ENCODE peak calls at places on chromosomes 12 and 14, in four cellular contexts. W, N, I and L are unnamed samples.

GRCh38 chr14:68792830-68793733 is at the start of gene ZFP36L1:
- DNase-seq in I (peak; percentile 87), N (peak; percentile 94), W (peak; percentile 98), L (peak; percentile 90)

GRCh38 chr14:60515244-60515695 is 6.3 kb downstream of the SIX6 start:
- DNase-seq in N (no peak), W (no peak), I (no peak), L (no peak)

GRCh38 chr12:52032797-52033505 is 18.3 kb upstream of the NR4A1 start:
- DNase-seq in W (peak; percentile 99), N (peak; percentile 98), I (peak; percentile 81), L (peak; percentile 97)

GRCh38 chr12:115491851-115492250 is 785.6 kb downstream of the MED13L start:
- DNase-seq in I (no peak), N (no peak), W (no peak), L (no peak)

GRCh38 chr14:101704140-101704539 is 57.4 kb upstream of the PPP2R5C start:
- DNase-seq in W (peak; percentile 50), I (no peak), N (no peak), L (no peak)

GRCh38 chr14:39946796-39947195 is 514.6 kb upstream of the FBXO33 start:
- DNase-seq in I (no peak), W (no peak), N (peak; percentile 48), L (no peak)

GRCh38 chr14:90368946-90369721 is 27.7 kb upstream of the CALM1 start:
- DNase-seq in W (no peak), N (peak; percentile 24), I (no peak), L (no peak)

GRCh38 chr14:100623961-100624360 is 36.7 kb upstream of the BEGAIN start:
- DNase-seq in I (no peak), N (no peak), W (no peak), L (no peak)

GRCh38 chr12:110001596-110001995 is 2.4 kb downstream of the ANKRD13A start:
- DNase-seq in N (peak; percentile 96), W (no peak), I (no peak), L (no peak)

GRCh38 chr12:6987956-6988573 is 17.4 kb downstream of the EMG1 start:
- DNase-seq in I (no peak), N (no peak), W (no peak), L (no peak)

GRCh38 chr12:50961708-50962107 is 9.4 kb downstream of the HIGD1C start:
- DNase-seq in W (no peak), N (peak; percentile 42), I (no peak), L (no peak)

GRCh38 chr12:14845350-14845750 is 2.0 kb upstream of the ART4 start:
- DNase-seq in I (peak; percentile 32), W (peak; percentile 84), N (peak; percentile 52), L (no peak)

GRCh38 chr14:74975059-74975810 is 19.8 kb upstream of the PGF start:
- DNase-seq in I (no peak), W (peak; percentile 90), N (no peak), L (peak; percentile 96)

GRCh38 chr12:8823565-8824300 is 1.3 kb downstream of the A2ML1 start:
- DNase-seq in W (no peak), N (peak; percentile 33), I (no peak), L (no peak)

GRCh38 chr14:93744176-93744575 is 44.1 kb downstream of the PRIMA1 start:
- DNase-seq in N (no peak), W (no peak), I (no peak), L (no peak)

GRCh38 chr12:68043446-68043845 is 54.2 kb downstream of the IFNG-AS1 start:
- DNase-seq in N (peak; percentile 1), I (no peak), W (no peak), L (no peak)

GRCh38 chr14:69716483-69717187 is 50.3 kb upstream of the SRSF5 start:
- DNase-seq in I (peak; percentile 26), N (peak; percentile 95), W (no peak), L (no peak)

GRCh38 chr12:46534442-46534841 is 161.9 kb upstream of the SLC38A2 start:
- DNase-seq in N (no peak), I (no peak), W (no peak), L (no peak)

GRCh38 chr12:26327975-26328635 is 132.7 kb downstream of the SSPN start:
- DNase-seq in W (no peak), N (no peak), I (no peak), L (no peak)

GRCh38 chr12:109934026-109934425 is 34.0 kb downstream of the TCHP start:
- DNase-seq in I (no peak), N (no peak), W (no peak), L (no peak)

GRCh38 chr14:93928184-93929047 is 1.3 kb downstream of the FAM181A start:
- DNase-seq in I (no peak), N (no peak), W (no peak), L (no peak)

GRCh38 chr12:106919910-106920544 is 35.7 kb upstream of the TMEM263 start:
- DNase-seq in I (no peak), W (no peak), N (peak; percentile 31), L (no peak)

GRCh38 chr12:100267603-100268281 is 765 bp downstream of the SCYL2 start:
- DNase-seq in I (peak; percentile 8), N (peak; percentile 58), W (no peak), L (peak; percentile 10)

GRCh38 chr12:124567673-124568373 is 411 bp upstream of the NCOR2 start:
- DNase-seq in I (peak; percentile 68), N (peak; percentile 97), W (peak; percentile 98), L (peak; percentile 92)

GRCh38 chr12:57590536-57590891 is 478 bp upstream of the PIP4K2C start:
- DNase-seq in N (no peak), I (no peak), W (no peak), L (no peak)

GRCh38 chr12:94948232-94948810 is 55.2 kb downstream of the NDUFA12 start:
- DNase-seq in I (no peak), W (no peak), N (no peak), L (no peak)

GRCh38 chr12:85821759-85822158 is 14.4 kb downstream of the RASSF9 start:
- DNase-seq in I (no peak), W (no peak), N (no peak), L (no peak)

GRCh38 chr12:111192657-111193056 is 176.2 kb downstream of the PHETA1 start:
- DNase-seq in I (no peak), N (no peak), W (no peak), L (no peak)

GRCh38 chr14:101520621-101521305 is 40.5 kb upstream of the DIO3 start:
- DNase-seq in N (peak; percentile 27), W (no peak), I (no peak), L (peak; percentile 62)

GRCh38 chr14:26905219-26905618 is 307.4 kb upstream of the NOVA1 start:
- DNase-seq in W (no peak), I (no peak), N (no peak), L (no peak)